ENCODE peak calls at places on chromosomes 6 and 20, in ten cellular contexts. Q is C1 segment of cervical spinal cord, U is stromal cell of bone marrow, M is H9, V is AG08396, E is HuH-7.5, G is dorsolateral prefrontal cortex, T is lung microvascular endothelial cell, J is germinal center, I is HT1080. C is an unnamed sample.
A peak's percentile ranks its signal among the peaks of the same experiment; 100 is the strongest.

GRCh38 chr6:156175971-156176421 is 601.2 kb upstream of the ARID1B start:
- DNase-seq in I (no peak), M (peak; percentile 76), E (no peak), Q (no peak), G (peak; percentile 45), V (no peak), T (peak; percentile 42), J (no peak), U (no peak), C (no peak)

GRCh38 chr6:144471986-144472385 is 186.9 kb downstream of the UTRN start:
- DNase-seq in I (no peak), T (no peak), G (no peak), U (no peak), E (no peak), M (no peak), J (no peak), V (no peak), Q (no peak), C (no peak)

GRCh38 chr20:13231031-13231752 is 10.1 kb downstream of the ISM1 start:
- DNase-seq in G (no peak), V (peak; percentile 45), M (no peak), I (peak; percentile 97), U (peak; percentile 83), J (no peak), T (peak; percentile 62), Q (no peak), E (no peak), C (no peak)

GRCh38 chr6:24478903-24479302 is 10.5 kb downstream of the GPLD1 start:
- DNase-seq in I (no peak), E (no peak), Q (no peak), M (no peak), U (no peak), J (no peak), T (no peak), V (no peak), G (no peak), C (no peak)

GRCh38 chr20:35059110-35059509 is 33.5 kb downstream of the TRPC4AP start:
- DNase-seq in G (no peak), Q (no peak), M (no peak), E (no peak), J (no peak), V (no peak), U (no peak), I (no peak), T (no peak), C (no peak)

GRCh38 chr20:36926653-36927200 is 24.8 kb downstream of the SAMHD1 start:
- DNase-seq in M (no peak), Q (no peak), E (no peak), V (no peak), U (no peak), T (no peak), I (no peak), G (no peak), J (no peak), C (no peak)

GRCh38 chr6:106103728-106104109 is 17.6 kb downstream of the PRDM1 start:
- DNase-seq in I (no peak), E (no peak), J (no peak), U (no peak), G (no peak), Q (no peak), V (no peak), T (no peak), M (no peak), C (no peak)

GRCh38 chr6:12010635-12011275 is 1.4 kb upstream of the HIVEP1 start:
- DNase-seq in G (peak; percentile 57), V (no peak), E (peak; percentile 40), T (no peak), I (peak; percentile 62), U (no peak), J (peak; percentile 38), M (peak; percentile 76), Q (peak; percentile 88), C (peak; percentile 76)

GRCh38 chr6:158500016-158500735 is 59.7 kb upstream of the TMEM181 start:
- DNase-seq in U (no peak), J (no peak), E (no peak), I (peak; percentile 33), V (peak; percentile 47), G (no peak), M (no peak), T (peak; percentile 17), Q (no peak), C (no peak)

GRCh38 chr6:106254636-106255035 is 70.9 kb downstream of the ATG5 start:
- DNase-seq in U (no peak), I (peak; percentile 54), M (no peak), T (peak; percentile 44), J (no peak), G (no peak), E (no peak), Q (no peak), V (no peak), C (no peak)

GRCh38 chr20:32453467-32454163 is 95.5 kb downstream of the ASXL1 start:
- DNase-seq in E (no peak), U (no peak), I (no peak), V (no peak), J (no peak), T (no peak), M (no peak), Q (no peak), G (no peak), C (no peak)